ENCODE peak calls at places on chromosomes 1 and 21, in five cellular contexts. One of them, this sample, is unnamed. For H3K4me1, the result is how much of the 10 kb centered on the place peaks cover.

GRCh38 chr21:41247561-41247968 is 69.0 kb upstream of the FAM3B start:
- ATAC-seq in heart left ventricle: peak
- ATAC-seq in CD8-positive, alpha-beta T cell: no peak
- ATAC-seq in right cardiac atrium: peak
- ATAC-seq in lower lobe of right lung: peak
- ATAC-seq in this sample: peak

GRCh38 chr1:115672224-115673009 is 30.6 kb downstream of the VANGL1 start:
- ATAC-seq in heart left ventricle: no peak
- ATAC-seq in CD8-positive, alpha-beta T cell: no peak
- ATAC-seq in lower lobe of right lung: no peak
- ATAC-seq in right cardiac atrium: no peak
- ATAC-seq in this sample: no peak

GRCh38 chr1:114330451-114330983 is 176.8 kb upstream of the SYT6 start:
- ATAC-seq in heart left ventricle: no peak
- ATAC-seq in right cardiac atrium: no peak
- ATAC-seq in lower lobe of right lung: no peak
- ATAC-seq in CD8-positive, alpha-beta T cell: peak
- ATAC-seq in this sample: no peak

GRCh38 chr1:19042675-19043578 is 86.5 kb upstream of the IFFO2 start:
- ATAC-seq in right cardiac atrium: no peak
- ATAC-seq in CD8-positive, alpha-beta T cell: no peak
- ATAC-seq in heart left ventricle: no peak
- ATAC-seq in lower lobe of right lung: peak
- ATAC-seq in this sample: no peak

GRCh38 chr1:109361649-109362048 is 36.1 kb downstream of the SORT1 start:
- ATAC-seq in CD8-positive, alpha-beta T cell: no peak
- ATAC-seq in right cardiac atrium: no peak
- ATAC-seq in lower lobe of right lung: peak
- ATAC-seq in heart left ventricle: peak
- ATAC-seq in this sample: no peak

GRCh38 chr1:40842691-40843090 is 19.5 kb downstream of the CITED4 start:
- ATAC-seq in heart left ventricle: no peak
- ATAC-seq in CD8-positive, alpha-beta T cell: no peak
- ATAC-seq in lower lobe of right lung: no peak
- ATAC-seq in right cardiac atrium: no peak
- ATAC-seq in this sample: no peak

GRCh38 chr1:46623733-46624695 is 7.4 kb upstream of the MOB3C start:
- ATAC-seq in right cardiac atrium: peak
- ATAC-seq in heart left ventricle: no peak
- ATAC-seq in CD8-positive, alpha-beta T cell: no peak
- ATAC-seq in lower lobe of right lung: no peak
- ATAC-seq in this sample: no peak

GRCh38 chr1:59232209-59232608 is 64.7 kb upstream of the FGGY start:
- ATAC-seq in heart left ventricle: no peak
- ATAC-seq in right cardiac atrium: no peak
- ATAC-seq in lower lobe of right lung: peak
- ATAC-seq in CD8-positive, alpha-beta T cell: no peak
- ATAC-seq in this sample: no peak

GRCh38 chr1:89688607-89689006 is 55.7 kb downstream of the LRRC8C start:
- ATAC-seq in CD8-positive, alpha-beta T cell: no peak
- ATAC-seq in right cardiac atrium: no peak
- ATAC-seq in heart left ventricle: no peak
- ATAC-seq in lower lobe of right lung: no peak
- ATAC-seq in this sample: no peak

GRCh38 chr1:157512036-157512969 is 40.0 kb downstream of the FCRL5 start:
- ATAC-seq in right cardiac atrium: no peak
- ATAC-seq in heart left ventricle: no peak
- ATAC-seq in lower lobe of right lung: no peak
- ATAC-seq in CD8-positive, alpha-beta T cell: no peak
- ATAC-seq in this sample: no peak

GRCh38 chr1:159972443-159973205 is 18.6 kb upstream of the SLAMF9 start:
- ATAC-seq in CD8-positive, alpha-beta T cell: no peak
- ATAC-seq in right cardiac atrium: no peak
- ATAC-seq in heart left ventricle: no peak
- ATAC-seq in lower lobe of right lung: no peak
- ATAC-seq in this sample: no peak

GRCh38 chr1:14778882-14779594 is 180.6 kb downstream of the KAZN start:
- ATAC-seq in CD8-positive, alpha-beta T cell: no peak
- ATAC-seq in right cardiac atrium: no peak
- ATAC-seq in heart left ventricle: no peak
- ATAC-seq in lower lobe of right lung: peak
- ATAC-seq in this sample: no peak

GRCh38 chr1:115877511-115877910 is 36.6 kb upstream of the NHLH2 start:
- ATAC-seq in CD8-positive, alpha-beta T cell: no peak
- ATAC-seq in heart left ventricle: no peak
- ATAC-seq in right cardiac atrium: no peak
- ATAC-seq in lower lobe of right lung: no peak
- ATAC-seq in this sample: no peak

GRCh38 chr1:19081218-19081893 is 124.9 kb upstream of the IFFO2 start:
- ATAC-seq in right cardiac atrium: peak
- ATAC-seq in heart left ventricle: peak
- ATAC-seq in lower lobe of right lung: peak
- ATAC-seq in CD8-positive, alpha-beta T cell: no peak
- ATAC-seq in this sample: peak

GRCh38 chr1:162161921-162162550 is 92.5 kb downstream of the NOS1AP start:
- ATAC-seq in CD8-positive, alpha-beta T cell: no peak
- ATAC-seq in heart left ventricle: no peak
- ATAC-seq in lower lobe of right lung: peak
- ATAC-seq in right cardiac atrium: no peak
- ATAC-seq in this sample: no peak

GRCh38 chr1:111739984-111740765 is 980 bp upstream of the INKA2 start:
- ATAC-seq in heart left ventricle: peak
- ATAC-seq in lower lobe of right lung: peak
- ATAC-seq in CD8-positive, alpha-beta T cell: peak
- ATAC-seq in right cardiac atrium: peak
- ATAC-seq in this sample: peak

GRCh38 chr1:114316204-114316603 is 162.5 kb upstream of the SYT6 start:
- ATAC-seq in CD8-positive, alpha-beta T cell: no peak
- ATAC-seq in lower lobe of right lung: no peak
- ATAC-seq in heart left ventricle: no peak
- ATAC-seq in right cardiac atrium: no peak
- ATAC-seq in this sample: no peak

GRCh38 chr21:31132574-31133242 is 94.4 kb upstream of the KRTAP19-8 start:
- ATAC-seq in heart left ventricle: no peak
- ATAC-seq in lower lobe of right lung: peak
- ATAC-seq in CD8-positive, alpha-beta T cell: peak
- ATAC-seq in right cardiac atrium: no peak
- ATAC-seq in this sample: no peak

GRCh38 chr21:42614391-42614790 is 39.0 kb upstream of the PDE9A start:
- ATAC-seq in CD8-positive, alpha-beta T cell: peak
- ATAC-seq in heart left ventricle: no peak
- ATAC-seq in lower lobe of right lung: peak
- ATAC-seq in right cardiac atrium: no peak
- ATAC-seq in this sample: no peak

GRCh38 chr1:234986750-234987414 is 141.8 kb downstream of the TOMM20 start:
- ATAC-seq in CD8-positive, alpha-beta T cell: no peak
- ATAC-seq in heart left ventricle: peak
- ATAC-seq in lower lobe of right lung: peak
- ATAC-seq in right cardiac atrium: peak
- ATAC-seq in this sample: peak

GRCh38 chr1:158454537-158454936 is 7.1 kb upstream of the OR10K1 start:
- ATAC-seq in right cardiac atrium: no peak
- ATAC-seq in heart left ventricle: no peak
- ATAC-seq in CD8-positive, alpha-beta T cell: no peak
- ATAC-seq in lower lobe of right lung: no peak
- ATAC-seq in this sample: no peak

GRCh38 chr1:94820918-94821317 is 761 bp downstream of the SLC44A3 start:
- ATAC-seq in CD8-positive, alpha-beta T cell: no peak
- ATAC-seq in lower lobe of right lung: peak
- ATAC-seq in right cardiac atrium: no peak
- ATAC-seq in heart left ventricle: peak
- ATAC-seq in this sample: no peak

GRCh38 chr1:57229076-57229475 is 194.8 kb downstream of the DAB1 start:
- ATAC-seq in right cardiac atrium: no peak
- ATAC-seq in heart left ventricle: no peak
- ATAC-seq in CD8-positive, alpha-beta T cell: no peak
- ATAC-seq in lower lobe of right lung: no peak
- ATAC-seq in this sample: no peak

GRCh38 chr1:197837911-197838310 is 62.6 kb upstream of the DENND1B start:
- ATAC-seq in lower lobe of right lung: no peak
- ATAC-seq in heart left ventricle: no peak
- ATAC-seq in right cardiac atrium: no peak
- ATAC-seq in CD8-positive, alpha-beta T cell: no peak
- ATAC-seq in this sample: no peak

GRCh38 chr1:204051718-204052117 is 21.2 kb upstream of the SOX13 start:
- ATAC-seq in heart left ventricle: no peak
- ATAC-seq in right cardiac atrium: no peak
- ATAC-seq in CD8-positive, alpha-beta T cell: no peak
- ATAC-seq in lower lobe of right lung: no peak
- ATAC-seq in this sample: no peak

GRCh38 chr1:11158291-11158690 is 30.9 kb upstream of the ANGPTL7 start:
- ATAC-seq in heart left ventricle: no peak
- ATAC-seq in right cardiac atrium: no peak
- ATAC-seq in CD8-positive, alpha-beta T cell: no peak
- ATAC-seq in lower lobe of right lung: no peak
- ATAC-seq in this sample: no peak

GRCh38 chr1:91697322-91698260 is 188.4 kb downstream of the TGFBR3 start:
- ATAC-seq in CD8-positive, alpha-beta T cell: peak
- ATAC-seq in right cardiac atrium: no peak
- ATAC-seq in heart left ventricle: no peak
- ATAC-seq in lower lobe of right lung: no peak
- ATAC-seq in this sample: no peak

GRCh38 chr1:98921817-98922216 is 82.8 kb downstream of the PLPPR5 start:
- ATAC-seq in CD8-positive, alpha-beta T cell: no peak
- ATAC-seq in heart left ventricle: no peak
- ATAC-seq in lower lobe of right lung: no peak
- ATAC-seq in right cardiac atrium: no peak
- ATAC-seq in this sample: no peak

GRCh38 chr1:219367496-219367895 is 193.8 kb downstream of the LYPLAL1 start:
- ATAC-seq in right cardiac atrium: no peak
- ATAC-seq in heart left ventricle: no peak
- ATAC-seq in lower lobe of right lung: no peak
- ATAC-seq in CD8-positive, alpha-beta T cell: no peak
- ATAC-seq in this sample: no peak

GRCh38 chr1:66648896-66649597 is 103.2 kb upstream of the DYNLT5 start:
- ATAC-seq in right cardiac atrium: no peak
- ATAC-seq in heart left ventricle: no peak
- ATAC-seq in lower lobe of right lung: peak
- ATAC-seq in CD8-positive, alpha-beta T cell: no peak
- ATAC-seq in this sample: no peak

GRCh38 chr1:59747469-59748014 is 67.2 kb upstream of the HOOK1 start:
- ATAC-seq in CD8-positive, alpha-beta T cell: no peak
- ATAC-seq in right cardiac atrium: no peak
- ATAC-seq in lower lobe of right lung: no peak
- ATAC-seq in heart left ventricle: no peak
- ATAC-seq in this sample: no peak

GRCh38 chr21:42591170-42591869 is 62.1 kb upstream of the PDE9A start:
- ATAC-seq in lower lobe of right lung: no peak
- ATAC-seq in right cardiac atrium: no peak
- ATAC-seq in heart left ventricle: no peak
- ATAC-seq in CD8-positive, alpha-beta T cell: no peak
- ATAC-seq in this sample: no peak

DNA sequence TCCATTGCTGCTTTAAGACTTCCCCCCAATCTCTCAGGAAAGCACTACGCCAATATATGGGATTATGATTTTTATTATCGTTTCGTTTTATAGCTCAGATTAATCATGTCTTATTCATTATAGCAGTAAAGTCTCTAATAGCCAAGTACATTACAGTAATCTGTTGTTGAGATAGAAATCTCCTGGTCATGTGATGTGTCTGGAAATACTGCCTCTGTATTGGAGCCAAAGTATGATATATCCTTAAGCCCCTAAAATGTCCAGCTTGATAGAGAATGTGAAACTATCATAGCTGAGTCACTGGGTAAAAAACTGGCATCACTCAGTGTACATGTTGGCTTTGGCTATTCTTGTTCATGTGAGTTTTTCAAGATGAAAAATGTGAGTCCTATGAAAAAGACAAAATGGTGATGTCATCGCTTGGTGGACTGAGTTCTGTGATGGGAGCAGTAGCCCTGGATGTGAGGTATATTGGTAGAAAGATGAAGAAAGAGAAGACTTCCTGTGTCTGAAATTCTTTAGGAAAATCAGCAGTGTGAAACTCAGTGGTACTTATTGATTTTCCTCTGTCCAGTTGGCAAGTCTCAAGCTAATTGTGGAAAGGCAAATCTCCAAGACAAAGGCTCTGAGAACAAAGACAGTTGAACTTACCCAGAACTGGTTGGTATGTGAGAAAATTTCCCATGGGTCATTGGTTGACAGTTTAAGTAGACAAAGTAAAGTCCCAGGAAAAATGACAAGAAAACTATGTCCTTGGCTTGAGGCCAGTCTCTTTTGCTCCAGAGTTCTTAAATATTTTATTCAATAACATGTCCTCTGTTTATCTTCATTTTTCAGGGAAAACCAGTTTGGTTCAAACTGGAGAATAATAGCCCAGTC is 76.2 kb downstream of the BRINP2 start:
- ATAC-seq in heart left ventricle: no peak
- ATAC-seq in CD8-positive, alpha-beta T cell: no peak
- ATAC-seq in lower lobe of right lung: no peak
- ATAC-seq in right cardiac atrium: no peak
- ATAC-seq in this sample: peak
- H3K27ac ChIP-seq in heart left ventricle: no peak
- H3K27ac ChIP-seq in CD8-positive, alpha-beta T cell: no peak
- H3K27ac ChIP-seq in lower lobe of right lung: no peak
- H3K27ac ChIP-seq in right cardiac atrium: no peak
- H3K27ac ChIP-seq in this sample: peak

GRCh38 chr1:232983817-232984567 is 33.6 kb downstream of the NTPCR start:
- ATAC-seq in heart left ventricle: no peak
- ATAC-seq in right cardiac atrium: no peak
- ATAC-seq in CD8-positive, alpha-beta T cell: no peak
- ATAC-seq in lower lobe of right lung: no peak
- ATAC-seq in this sample: no peak
- H3K4me1 ChIP-seq in heart left ventricle: under half
- H3K4me1 ChIP-seq in right cardiac atrium: under half
- H3K4me1 ChIP-seq in CD8-positive, alpha-beta T cell: under half
- H3K4me1 ChIP-seq in lower lobe of right lung: under half
- H3K4me1 ChIP-seq in this sample: under half

GRCh38 chr1:230144765-230145504 is 77.9 kb downstream of the GALNT2 start:
- ATAC-seq in lower lobe of right lung: no peak
- ATAC-seq in heart left ventricle: no peak
- ATAC-seq in right cardiac atrium: no peak
- ATAC-seq in CD8-positive, alpha-beta T cell: no peak
- ATAC-seq in this sample: no peak

GRCh38 chr1:230144010-230144614 is 77.1 kb downstream of the GALNT2 start:
- ATAC-seq in right cardiac atrium: no peak
- ATAC-seq in lower lobe of right lung: peak
- ATAC-seq in CD8-positive, alpha-beta T cell: no peak
- ATAC-seq in heart left ventricle: no peak
- ATAC-seq in this sample: no peak

GRCh38 chr1:230146709-230147108 is 79.7 kb downstream of the GALNT2 start:
- ATAC-seq in lower lobe of right lung: no peak
- ATAC-seq in right cardiac atrium: no peak
- ATAC-seq in CD8-positive, alpha-beta T cell: no peak
- ATAC-seq in heart left ventricle: no peak
- ATAC-seq in this sample: no peak

GRCh38 chr1:230145953-230146476 is 79.0 kb downstream of the GALNT2 start:
- ATAC-seq in right cardiac atrium: no peak
- ATAC-seq in CD8-positive, alpha-beta T cell: no peak
- ATAC-seq in lower lobe of right lung: no peak
- ATAC-seq in heart left ventricle: no peak
- ATAC-seq in this sample: no peak

GRCh38 chr1:230145505-230145899 is 78.5 kb downstream of the GALNT2 start:
- ATAC-seq in right cardiac atrium: no peak
- ATAC-seq in CD8-positive, alpha-beta T cell: peak
- ATAC-seq in lower lobe of right lung: no peak
- ATAC-seq in heart left ventricle: no peak
- ATAC-seq in this sample: no peak
- H3K27ac ChIP-seq in right cardiac atrium: no peak
- H3K27ac ChIP-seq in CD8-positive, alpha-beta T cell: no peak
- H3K27ac ChIP-seq in lower lobe of right lung: peak
- H3K27ac ChIP-seq in heart left ventricle: peak
- H3K27ac ChIP-seq in this sample: no peak

GRCh38 chr1:31762726-31763670 is 1.1 kb downstream of the ADGRB2 start:
- ATAC-seq in right cardiac atrium: peak
- ATAC-seq in CD8-positive, alpha-beta T cell: peak
- ATAC-seq in lower lobe of right lung: peak
- ATAC-seq in heart left ventricle: peak
- ATAC-seq in this sample: peak
- H3K4me1 ChIP-seq in right cardiac atrium: under half
- H3K4me1 ChIP-seq in CD8-positive, alpha-beta T cell: under half
- H3K4me1 ChIP-seq in lower lobe of right lung: under half
- H3K4me1 ChIP-seq in heart left ventricle: under half
- H3K4me1 ChIP-seq in this sample: under half